ENCODE peak calls at places on chromosomes 5 and 9, in eight cellular contexts. B is uterus, D is A549, K is Peyer's patch, G is sigmoid colon, W is suprapubic skin, T is heart left ventricle, J is IMR-90. R is an unnamed sample.

GRCh38 chr5:157575096-157575872 is at the start of gene ADAM19:
- DNase-seq in B (peak), D (peak), K (peak), G (peak), W (no peak), T (peak), J (peak), R (no peak)

GRCh38 chr9:130866474-130866965 is 30.1 kb downstream of the QRFP start:
- DNase-seq in B (peak), D (peak), K (peak), G (peak), W (no peak), T (peak), J (peak), R (peak)

GRCh38 chr5:87361031-87361443 is 51.7 kb downstream of the CCNH start:
- DNase-seq in B (peak), D (no peak), K (no peak), G (no peak), W (no peak), T (no peak), J (peak), R (no peak)

GRCh38 chr5:161027763-161028162 is 175.8 kb upstream of the ATP10B start:
- DNase-seq in B (no peak), D (no peak), K (no peak), G (no peak), W (no peak), T (no peak), J (no peak), R (no peak)

GRCh38 chr9:35553670-35554543 is 51.2 kb upstream of the TESK1 start:
- DNase-seq in B (peak), D (peak), K (no peak), G (peak), W (no peak), T (peak), J (peak), R (peak)

GRCh38 chr5:168347368-168347767 is 55.9 kb downstream of the WWC1 start:
- DNase-seq in B (no peak), D (no peak), K (no peak), G (no peak), W (no peak), T (no peak), J (no peak), R (no peak)

GRCh38 chr5:136113606-136114005 is 19.0 kb upstream of the SMAD5 start:
- DNase-seq in B (no peak), D (no peak), K (no peak), G (no peak), W (no peak), T (no peak), J (no peak), R (no peak)

GRCh38 chr5:54785729-54786548 is 199.5 kb downstream of the ESM1 start:
- DNase-seq in B (no peak), D (no peak), K (no peak), G (peak), W (no peak), T (peak), J (peak), R (peak)

GRCh38 chr9:35611230-35611797 is 6.3 kb downstream of the TESK1 start:
- DNase-seq in B (no peak), D (peak), K (no peak), G (peak), W (no peak), T (no peak), J (peak), R (no peak)

GRCh38 chr9:2494571-2494970 is 127.0 kb upstream of the VLDLR start:
- DNase-seq in B (no peak), D (no peak), K (no peak), G (no peak), W (no peak), T (no peak), J (peak), R (no peak)

GRCh38 chr5:127615916-127616315 is 33.0 kb upstream of the CTXN3 start:
- DNase-seq in B (no peak), D (no peak), K (no peak), G (no peak), W (no peak), T (no peak), J (peak), R (no peak)

GRCh38 chr5:179542170-179542569 is 8.2 kb upstream of the RUFY1 start:
- DNase-seq in B (no peak), D (no peak), K (no peak), G (no peak), W (no peak), T (no peak), J (no peak), R (no peak)

GRCh38 chr9:96061293-96061987 is 185.9 kb downstream of the ERCC6L2 start:
- DNase-seq in B (no peak), D (peak), K (no peak), G (no peak), W (no peak), T (no peak), J (peak), R (no peak)

GRCh38 chr9:33135086-33135958 is 31.8 kb downstream of the B4GALT1 start:
- DNase-seq in B (no peak), D (no peak), K (no peak), G (peak), W (peak), T (no peak), J (peak), R (no peak)

GRCh38 chr9:131739192-131739961 is 499 bp downstream of the RAPGEF1 start:
- DNase-seq in B (no peak), D (no peak), K (peak), G (peak), W (no peak), T (peak), J (no peak), R (no peak)

GRCh38 chr9:124126571-124127289 is 115.2 kb downstream of the LHX2 start:
- DNase-seq in B (peak), D (peak), K (peak), G (peak), W (peak), T (peak), J (peak), R (peak)

GRCh38 chr5:107251151-107251550 is 419.6 kb downstream of the EFNA5 start:
- DNase-seq in B (no peak), D (no peak), K (no peak), G (no peak), W (no peak), T (no peak), J (no peak), R (no peak)

GRCh38 chr5:172005708-172006377 is 595 bp downstream of the FBXW11 start:
- DNase-seq in B (peak), D (peak), K (peak), G (peak), W (no peak), T (peak), J (no peak), R (no peak)

GRCh38 chr9:16335788-16336580 is 534.5 kb downstream of the BNC2 start:
- DNase-seq in B (peak), D (peak), K (no peak), G (peak), W (no peak), T (peak), J (peak), R (peak)

GRCh38 chr5:75756991-75757390 is 39.8 kb upstream of the POC5 start:
- DNase-seq in B (no peak), D (no peak), K (no peak), G (no peak), W (no peak), T (no peak), J (peak), R (no peak)

DNA sequence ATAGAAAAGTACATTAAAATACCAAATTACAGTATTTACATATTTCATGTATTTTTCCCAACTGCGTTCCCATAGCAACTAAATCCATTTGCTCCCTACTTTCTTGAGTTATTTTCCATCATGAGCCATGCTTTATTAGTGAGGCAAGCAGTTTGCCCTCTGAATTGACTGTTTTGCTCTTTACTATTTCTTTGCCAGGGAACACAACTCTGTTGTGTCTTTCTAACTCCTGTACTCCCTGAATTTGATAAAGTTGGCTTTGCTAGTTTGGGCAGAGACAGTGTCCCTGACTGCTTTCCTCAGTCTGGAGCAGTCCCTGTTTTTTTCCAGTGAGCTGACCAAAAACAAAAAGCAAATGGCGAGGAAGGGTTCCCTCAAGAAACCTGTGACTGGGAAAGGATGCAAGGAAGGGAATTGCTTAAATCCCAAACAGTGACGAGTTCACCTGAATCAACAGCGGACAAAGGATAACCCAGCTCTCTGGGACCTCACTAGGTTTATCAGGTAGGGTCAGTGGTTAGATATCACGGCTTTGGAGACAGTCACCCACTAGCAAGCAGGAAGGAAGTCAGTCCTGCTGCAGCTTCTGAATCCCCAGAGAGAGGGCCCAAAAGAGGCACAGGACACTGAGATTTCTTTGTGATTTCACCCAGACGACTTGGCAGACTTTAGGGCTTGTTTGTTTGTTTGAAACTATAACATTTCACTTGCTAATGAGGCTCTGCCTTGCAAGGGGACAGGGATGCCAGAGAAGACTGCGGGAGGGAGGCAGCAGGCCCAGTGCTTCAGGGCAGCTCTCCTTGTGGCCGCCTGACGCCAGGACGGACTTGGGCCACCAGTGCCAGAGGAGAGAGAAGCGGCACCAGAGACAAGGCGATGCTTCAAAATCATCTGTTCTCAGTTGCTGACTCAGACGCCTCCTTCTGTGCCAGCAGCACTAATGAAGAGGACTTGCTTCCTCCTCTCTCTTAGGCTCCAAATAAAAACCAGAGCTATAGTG is 275.8 kb upstream of the SLC30A5 start:
- DNase-seq in B (no peak), D (no peak), K (no peak), G (no peak), W (no peak), T (no peak), J (no peak), R (no peak)
- TF ChIP-seq CTCF in B (no peak), D (no peak), K (no peak), G (no peak), W (no peak), T (no peak), J (no peak), R (no peak)

DNA sequence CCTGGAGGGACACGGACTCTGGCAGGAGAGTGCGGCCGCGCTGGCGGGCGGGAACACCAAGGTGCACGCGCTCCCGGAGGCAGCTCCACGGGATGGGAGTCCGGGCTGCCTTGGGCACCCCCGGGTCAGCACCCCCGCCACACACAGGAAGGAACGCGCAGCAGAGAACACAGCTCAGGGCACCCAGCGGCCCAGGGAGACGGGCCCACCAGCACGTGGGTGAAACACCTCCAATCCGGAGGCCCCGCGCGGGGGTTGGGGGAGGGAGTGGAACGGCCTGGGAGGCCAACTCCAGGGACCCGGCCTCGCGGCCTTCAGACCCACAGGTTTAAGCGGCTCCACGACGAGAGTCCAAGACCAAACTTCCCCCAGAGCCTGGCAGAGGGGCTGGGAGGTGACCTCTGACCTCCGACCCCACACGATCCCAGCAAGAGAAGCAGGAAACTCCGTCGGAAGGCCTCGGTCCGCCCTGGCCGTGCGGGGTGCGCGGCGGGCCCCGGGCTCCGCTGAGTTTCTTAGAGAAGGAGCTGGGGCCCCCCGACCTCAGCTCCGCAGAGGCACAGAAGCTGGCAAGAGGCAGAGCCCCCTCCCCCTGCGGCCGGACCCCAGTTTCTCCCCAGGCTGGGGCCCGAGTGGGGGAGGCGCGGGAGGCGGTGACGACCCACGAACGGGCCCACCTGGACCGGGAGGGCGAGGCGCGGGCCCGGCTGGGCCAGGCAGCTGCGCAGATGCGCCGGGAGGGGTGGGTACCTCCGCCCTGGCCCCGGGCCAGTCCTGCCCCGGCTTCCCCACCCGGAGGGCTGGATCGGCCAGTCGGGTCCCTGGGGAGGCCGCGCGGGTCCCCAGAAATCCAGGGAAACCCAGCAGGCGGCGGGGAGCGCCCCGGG is 851 bp downstream of the NACC2 start:
- DNase-seq in B (peak), D (peak), K (peak), G (peak), W (no peak), T (peak), J (peak), R (no peak)
- TF ChIP-seq POLR2A in B (peak), D (no peak), K (no peak), G (peak), W (no peak), T (no peak), J (no peak), R (no peak)

GRCh38 chr5:146052780-146053179 is 52.6 kb downstream of the PLAC8L1 start:
- DNase-seq in B (no peak), D (no peak), K (no peak), G (no peak), W (no peak), T (no peak), J (no peak), R (no peak)
- TF ChIP-seq CTCF in B (no peak), D (peak), K (no peak), G (no peak), W (no peak), T (no peak), J (peak), R (no peak)

GRCh38 chr9:128002959-128003358 is 22.2 kb upstream of the EEIG1 start:
- DNase-seq in B (no peak), D (no peak), K (no peak), G (no peak), W (no peak), T (peak), J (no peak), R (no peak)
- TF ChIP-seq POLR2A in B (no peak), D (no peak), K (no peak), G (no peak), W (no peak), T (no peak), J (no peak), R (no peak)

GRCh38 chr9:111148994-111149759 is 110.9 kb upstream of the LPAR1 start:
- DNase-seq in B (peak), D (peak), K (no peak), G (no peak), W (no peak), T (no peak), J (no peak), R (no peak)
- TF ChIP-seq CTCF in B (no peak), D (peak), K (no peak), G (no peak), W (no peak), T (no peak), J (no peak), R (no peak)